ENCODE peak calls at places on chromosome 15, in eight cellular contexts. U, Y, S, V, J, R, X and B are unnamed samples. For H3K4me1, the result is how much of the 10 kb centered on the place peaks cover.

GRCh38 chr15:70090436-70091291 is 7.1 kb downstream of the TLE3 start:
- DNase-seq in U (no peak), X (no peak), J (no peak), S (no peak), R (peak), V (no peak), Y (no peak), B (peak)

GRCh38 chr15:85316244-85316934 is 64.0 kb upstream of the AKAP13 start:
- DNase-seq in X (no peak), J (no peak), V (no peak), R (no peak), Y (no peak), U (no peak), S (peak), B (no peak)

GRCh38 chr15:69467636-69468035 is 15.0 kb downstream of the RPLP1 start:
- DNase-seq in X (peak), J (no peak), R (no peak), Y (no peak), U (no peak), S (no peak), V (peak), B (peak)

GRCh38 chr15:59437777-59438574 is at the start of gene FAM81A:
- DNase-seq in Y (no peak), X (peak), J (peak), U (peak), R (peak), S (peak), V (peak), B (peak)

GRCh38 chr15:69730281-69731235 is 277.9 kb downstream of the RPLP1 start:
- DNase-seq in X (no peak), Y (no peak), V (no peak), R (no peak), J (no peak), S (no peak), U (no peak), B (no peak)

GRCh38 chr15:91021516-91022074 is 799 bp downstream of the VPS33B start:
- DNase-seq in X (no peak), Y (no peak), U (no peak), S (peak), R (no peak), V (no peak), J (no peak), B (no peak)

GRCh38 chr15:29695486-29696167 is 126.6 kb downstream of the TJP1 start:
- DNase-seq in V (no peak), J (peak), U (no peak), S (no peak), R (peak), Y (no peak), X (no peak), B (no peak)

GRCh38 chr15:89409184-89409992 is 74.8 kb upstream of the POLG start:
- DNase-seq in U (no peak), V (no peak), J (no peak), R (no peak), X (no peak), S (no peak), Y (no peak), B (no peak)

GRCh38 chr15:57961919-57962318 is 103.6 kb downstream of the ALDH1A2 start:
- DNase-seq in U (no peak), V (no peak), Y (no peak), R (no peak), X (no peak), J (no peak), S (no peak), B (no peak)

GRCh38 chr15:89377842-89378698 is 43.4 kb upstream of the POLG start:
- DNase-seq in V (no peak), J (no peak), S (no peak), U (no peak), R (no peak), Y (no peak), X (no peak), B (no peak)

GRCh38 chr15:74723754-74724334 is 1.5 kb downstream of the CYP1A1 start:
- DNase-seq in R (peak), U (no peak), X (no peak), S (peak), Y (no peak), J (no peak), V (no peak), B (no peak)

GRCh38 chr15:60787737-60788513 is 309.0 kb upstream of the ICE2 start:
- DNase-seq in X (no peak), J (no peak), S (no peak), V (no peak), U (no peak), R (no peak), Y (peak), B (no peak)

GRCh38 chr15:92898988-92899909 is 875 bp upstream of the CHD2 start:
- DNase-seq in R (no peak), X (no peak), S (peak), U (no peak), V (no peak), Y (no peak), J (no peak), B (no peak)

GRCh38 chr15:72397780-72398179 is 325 bp upstream of the TMEM202 start:
- DNase-seq in Y (no peak), X (no peak), S (no peak), V (no peak), J (no peak), U (no peak), R (no peak), B (no peak)

GRCh38 chr15:89361451-89362202 is 27.0 kb upstream of the POLG start:
- DNase-seq in R (peak), J (peak), Y (peak), S (peak), X (peak), U (no peak), V (peak), B (peak)

GRCh38 chr15:51641490-51642135 is 19.0 kb upstream of the DMXL2 start:
- DNase-seq in J (no peak), U (no peak), X (no peak), R (no peak), S (no peak), Y (no peak), V (no peak), B (no peak)

GRCh38 chr15:84142888-84143337 is 92.7 kb upstream of the GOLGA6L4 start:
- DNase-seq in J (peak), Y (peak), S (peak), X (peak), R (peak), V (peak), U (peak), B (peak)

GRCh38 chr15:89912674-89913396 is at the start of gene ARPIN:
- DNase-seq in X (peak), S (peak), U (peak), R (peak), J (peak), V (no peak), Y (no peak), B (peak)

GRCh38 chr15:27101982-27102381 is 131.0 kb downstream of the GABRG3 start:
- DNase-seq in U (no peak), X (no peak), Y (no peak), R (no peak), S (no peak), J (no peak), V (no peak), B (no peak)

GRCh38 chr15:53193149-53193548 is 403.0 kb upstream of the ONECUT1 start:
- DNase-seq in J (no peak), V (no peak), Y (no peak), S (no peak), X (no peak), R (peak), U (no peak), B (no peak)

GRCh38 chr15:90054618-90055097 is 47.6 kb downstream of the IDH2 start:
- DNase-seq in Y (no peak), X (no peak), J (no peak), R (no peak), U (no peak), S (no peak), V (no peak), B (no peak)

GRCh38 chr15:101532865-101533264 is 43.4 kb upstream of the PCSK6 start:
- DNase-seq in J (no peak), X (no peak), R (no peak), S (no peak), V (no peak), U (no peak), Y (no peak), B (no peak)

GRCh38 chr15:74828835-74829234 is 2.4 kb downstream of the CPLX3 start:
- DNase-seq in R (no peak), V (no peak), J (no peak), U (no peak), Y (no peak), X (no peak), S (no peak), B (no peak)

DNA sequence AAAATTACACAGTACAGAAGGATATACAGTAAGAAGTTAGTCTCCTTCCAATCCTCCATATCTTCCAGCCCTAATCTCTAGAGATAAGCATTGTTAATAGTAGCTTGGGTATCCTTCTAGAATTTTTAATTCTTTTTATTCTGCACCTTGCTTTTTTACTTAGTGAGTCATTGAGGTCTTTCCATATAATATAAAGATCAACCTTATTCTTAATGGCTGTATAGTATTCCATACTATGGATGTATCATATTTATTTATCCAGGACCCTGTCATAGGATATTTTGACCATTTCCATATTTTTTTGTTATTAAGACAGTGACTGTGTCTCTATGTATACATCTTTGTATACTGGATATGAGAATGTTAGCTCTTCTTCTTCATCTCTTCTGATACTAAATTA is 36.3 kb upstream of the SKOR1 start:
- DNase-seq in S (no peak), J (no peak), X (no peak), Y (no peak), U (no peak), V (no peak), R (no peak), B (no peak)
- H3K4me1 ChIP-seq in S (under half), J (under half), X (under half), Y (under half), U (under half), V (under half), R (under half), B (under half)

DNA sequence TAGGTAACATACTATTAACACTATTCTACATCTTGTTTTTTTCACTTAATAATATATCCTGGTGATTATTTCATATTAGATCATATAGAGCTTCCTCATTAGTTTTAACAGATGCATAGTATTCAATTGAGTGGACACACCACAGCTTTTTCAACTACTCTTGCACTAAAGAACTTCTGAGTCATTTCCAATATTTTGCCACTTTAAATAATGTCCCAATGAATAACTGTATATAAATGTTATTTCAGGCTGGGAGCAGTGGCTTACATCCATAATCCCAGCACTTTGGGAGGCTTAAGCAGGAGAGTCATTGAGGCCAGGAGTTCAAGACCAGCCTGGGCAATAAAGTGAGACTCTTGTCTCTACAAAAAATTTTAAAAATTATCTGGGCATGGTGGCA is 26.9 kb downstream of the MAP1A start:
- DNase-seq in V (no peak), X (no peak), Y (no peak), J (no peak), S (peak), R (no peak), U (no peak), B (no peak)
- H3K4me1 ChIP-seq in V (under half), X (under half), Y (under half), J (under half), S (under half), R (under half), U (under half), B (under half)

GRCh38 chr15:81288616-81289015 is 35.3 kb downstream of the STARD5 start:
- DNase-seq in Y (no peak), S (no peak), U (no peak), R (no peak), V (no peak), J (no peak), X (no peak), B (no peak)
- H3K4me1 ChIP-seq in Y (half or more), S (under half), U (under half), R (under half), V (under half), J (under half), X (under half), B (under half)

GRCh38 chr15:65092046-65092770 is 15.7 kb downstream of the KBTBD13 start:
- DNase-seq in R (no peak), S (no peak), X (no peak), J (no peak), V (no peak), Y (no peak), U (peak), B (no peak)
- H3K4me1 ChIP-seq in R (under half), S (under half), X (under half), J (under half), V (under half), Y (under half), U (half or more), B (under half)